ENCODE peak calls at places on chromosomes 16 and 17, in nine cellular contexts. One of them, this sample, is unnamed.

GRCh38 chr17:9432867-9433495 is 142.6 kb downstream of the STX8 start:
- DNase-seq in heart right ventricle: no peak
- DNase-seq in AG09319: no peak
- DNase-seq in lung: no peak
- DNase-seq in pancreas: no peak
- DNase-seq in left lung: no peak
- DNase-seq in neural progenitor cell: no peak
- DNase-seq in lower leg skin: no peak
- DNase-seq in fibroblast of the aortic adventitia: no peak
- DNase-seq in this sample: peak; percentile 10

GRCh38 chr16:88706288-88706964 is at the start of the genes CTU2 and RNF166:
- DNase-seq in left lung: peak; percentile 93
- DNase-seq in lung: peak; percentile 87
- DNase-seq in heart right ventricle: peak; percentile 94
- DNase-seq in neural progenitor cell: peak; percentile 96
- DNase-seq in lower leg skin: peak; percentile 97
- DNase-seq in fibroblast of the aortic adventitia: peak; percentile 81
- DNase-seq in AG09319: peak; percentile 36
- DNase-seq in pancreas: peak; percentile 94
- DNase-seq in this sample: peak; percentile 72

GRCh38 chr17:235831-236640 is 54.6 kb upstream of the DOC2B start:
- DNase-seq in heart right ventricle: no peak
- DNase-seq in neural progenitor cell: no peak
- DNase-seq in lung: no peak
- DNase-seq in left lung: peak; percentile 27
- DNase-seq in lower leg skin: peak; percentile 74
- DNase-seq in pancreas: peak; percentile 18
- DNase-seq in fibroblast of the aortic adventitia: no peak
- DNase-seq in AG09319: no peak
- DNase-seq in this sample: no peak

GRCh38 chr17:13002761-13003453 is 14.9 kb downstream of the ELAC2 start:
- DNase-seq in lower leg skin: peak; percentile 94
- DNase-seq in AG09319: no peak
- DNase-seq in lung: peak; percentile 70
- DNase-seq in heart right ventricle: peak; percentile 77
- DNase-seq in pancreas: peak; percentile 70
- DNase-seq in neural progenitor cell: peak; percentile 87
- DNase-seq in left lung: peak; percentile 62
- DNase-seq in fibroblast of the aortic adventitia: peak; percentile 86
- DNase-seq in this sample: peak; percentile 48

GRCh38 chr17:45073414-45074070 is 12.4 kb downstream of the NMT1 start:
- DNase-seq in pancreas: no peak
- DNase-seq in heart right ventricle: no peak
- DNase-seq in left lung: no peak
- DNase-seq in lower leg skin: no peak
- DNase-seq in AG09319: peak; percentile 95
- DNase-seq in lung: no peak
- DNase-seq in neural progenitor cell: no peak
- DNase-seq in fibroblast of the aortic adventitia: peak; percentile 99
- DNase-seq in this sample: peak; percentile 38

GRCh38 chr16:11105038-11105903 is 150.7 kb downstream of the SOCS1 start:
- DNase-seq in AG09319: peak; percentile 72
- DNase-seq in left lung: no peak
- DNase-seq in pancreas: no peak
- DNase-seq in heart right ventricle: no peak
- DNase-seq in neural progenitor cell: no peak
- DNase-seq in fibroblast of the aortic adventitia: peak; percentile 97
- DNase-seq in lung: peak; percentile 52
- DNase-seq in lower leg skin: no peak
- DNase-seq in this sample: peak; percentile 94

GRCh38 chr16:81485225-81485624 is 40.6 kb downstream of the CMIP start:
- DNase-seq in neural progenitor cell: no peak
- DNase-seq in heart right ventricle: no peak
- DNase-seq in fibroblast of the aortic adventitia: peak; percentile 86
- DNase-seq in lower leg skin: no peak
- DNase-seq in lung: no peak
- DNase-seq in left lung: no peak
- DNase-seq in pancreas: no peak
- DNase-seq in AG09319: no peak
- DNase-seq in this sample: no peak

GRCh38 chr16:8996891-8997290 is 33.2 kb upstream of the USP7 start:
- DNase-seq in lower leg skin: no peak
- DNase-seq in lung: no peak
- DNase-seq in heart right ventricle: no peak
- DNase-seq in pancreas: no peak
- DNase-seq in fibroblast of the aortic adventitia: no peak
- DNase-seq in AG09319: no peak
- DNase-seq in left lung: no peak
- DNase-seq in neural progenitor cell: no peak
- DNase-seq in this sample: no peak

GRCh38 chr16:89093602-89094251 is at the start of gene ACSF3:
- DNase-seq in heart right ventricle: peak; percentile 76
- DNase-seq in AG09319: peak; percentile 5
- DNase-seq in lower leg skin: peak; percentile 90
- DNase-seq in left lung: peak; percentile 54
- DNase-seq in pancreas: peak; percentile 67
- DNase-seq in lung: peak; percentile 56
- DNase-seq in neural progenitor cell: peak; percentile 65
- DNase-seq in fibroblast of the aortic adventitia: peak; percentile 41
- DNase-seq in this sample: peak; percentile 7

GRCh38 chr17:17725853-17726720 is 44.8 kb downstream of the RAI1 start:
- DNase-seq in AG09319: no peak
- DNase-seq in heart right ventricle: no peak
- DNase-seq in lung: no peak
- DNase-seq in fibroblast of the aortic adventitia: no peak
- DNase-seq in lower leg skin: no peak
- DNase-seq in neural progenitor cell: peak; percentile 38
- DNase-seq in left lung: no peak
- DNase-seq in pancreas: no peak
- DNase-seq in this sample: no peak

GRCh38 chr16:4859900-4860255 is 12.6 kb downstream of the UBN1 start:
- DNase-seq in heart right ventricle: no peak
- DNase-seq in fibroblast of the aortic adventitia: no peak
- DNase-seq in lower leg skin: peak; percentile 54
- DNase-seq in AG09319: no peak
- DNase-seq in left lung: no peak
- DNase-seq in lung: no peak
- DNase-seq in pancreas: no peak
- DNase-seq in neural progenitor cell: no peak
- DNase-seq in this sample: no peak

GRCh38 chr17:74659898-74660297 is 36.4 kb upstream of the CD300E start:
- DNase-seq in AG09319: no peak
- DNase-seq in left lung: no peak
- DNase-seq in fibroblast of the aortic adventitia: no peak
- DNase-seq in pancreas: no peak
- DNase-seq in heart right ventricle: no peak
- DNase-seq in lung: no peak
- DNase-seq in neural progenitor cell: no peak
- DNase-seq in lower leg skin: peak; percentile 20
- DNase-seq in this sample: no peak

GRCh38 chr16:74713325-74713724 is 12.7 kb upstream of the MLKL start:
- DNase-seq in neural progenitor cell: no peak
- DNase-seq in lung: no peak
- DNase-seq in pancreas: no peak
- DNase-seq in fibroblast of the aortic adventitia: no peak
- DNase-seq in left lung: no peak
- DNase-seq in heart right ventricle: no peak
- DNase-seq in lower leg skin: no peak
- DNase-seq in AG09319: no peak
- DNase-seq in this sample: no peak

GRCh38 chr16:76639685-76640289 is 362.6 kb downstream of the CNTNAP4 start:
- DNase-seq in AG09319: no peak
- DNase-seq in left lung: no peak
- DNase-seq in lung: no peak
- DNase-seq in heart right ventricle: no peak
- DNase-seq in fibroblast of the aortic adventitia: peak; percentile 7
- DNase-seq in neural progenitor cell: peak; percentile 58
- DNase-seq in lower leg skin: no peak
- DNase-seq in pancreas: no peak
- DNase-seq in this sample: no peak

GRCh38 chr16:88317619-88317977 is 65.2 kb upstream of the ZNF469 start:
- DNase-seq in AG09319: peak; percentile 62
- DNase-seq in left lung: no peak
- DNase-seq in neural progenitor cell: no peak
- DNase-seq in fibroblast of the aortic adventitia: peak; percentile 88
- DNase-seq in lower leg skin: no peak
- DNase-seq in lung: no peak
- DNase-seq in heart right ventricle: no peak
- DNase-seq in pancreas: no peak
- DNase-seq in this sample: peak; percentile 62

GRCh38 chr16:83682858-83683235 is 124.9 kb upstream of the HSBP1 start:
- DNase-seq in pancreas: no peak
- DNase-seq in lung: no peak
- DNase-seq in AG09319: no peak
- DNase-seq in lower leg skin: no peak
- DNase-seq in fibroblast of the aortic adventitia: no peak
- DNase-seq in left lung: no peak
- DNase-seq in heart right ventricle: no peak
- DNase-seq in neural progenitor cell: no peak
- DNase-seq in this sample: no peak

GRCh38 chr16:35176449-35176848 is 1717.0 kb downstream of the TP53TG3F start:
- DNase-seq in lower leg skin: no peak
- DNase-seq in lung: no peak
- DNase-seq in heart right ventricle: peak; percentile 45
- DNase-seq in fibroblast of the aortic adventitia: no peak
- DNase-seq in pancreas: no peak
- DNase-seq in AG09319: no peak
- DNase-seq in neural progenitor cell: no peak
- DNase-seq in left lung: no peak
- DNase-seq in this sample: no peak

GRCh38 chr17:80017226-80018010 is 18.3 kb downstream of the TBC1D16 start:
- DNase-seq in fibroblast of the aortic adventitia: no peak
- DNase-seq in neural progenitor cell: no peak
- DNase-seq in pancreas: no peak
- DNase-seq in AG09319: no peak
- DNase-seq in left lung: no peak
- DNase-seq in lung: no peak
- DNase-seq in heart right ventricle: no peak
- DNase-seq in lower leg skin: no peak
- DNase-seq in this sample: no peak

GRCh38 chr17:18166894-18167293 is 16.7 kb upstream of the ALKBH5 start:
- DNase-seq in lung: no peak
- DNase-seq in AG09319: no peak
- DNase-seq in neural progenitor cell: no peak
- DNase-seq in left lung: no peak
- DNase-seq in pancreas: no peak
- DNase-seq in lower leg skin: no peak
- DNase-seq in fibroblast of the aortic adventitia: peak; percentile 39
- DNase-seq in heart right ventricle: no peak
- DNase-seq in this sample: no peak

GRCh38 chr16:19184823-19185509 is 16.9 kb downstream of the SYT17 start:
- DNase-seq in left lung: no peak
- DNase-seq in lower leg skin: no peak
- DNase-seq in fibroblast of the aortic adventitia: no peak
- DNase-seq in lung: no peak
- DNase-seq in heart right ventricle: no peak
- DNase-seq in pancreas: no peak
- DNase-seq in neural progenitor cell: no peak
- DNase-seq in AG09319: no peak
- DNase-seq in this sample: no peak

GRCh38 chr17:71985111-71986039 is 135.4 kb upstream of the SOX9 start:
- DNase-seq in lower leg skin: no peak
- DNase-seq in heart right ventricle: no peak
- DNase-seq in left lung: no peak
- DNase-seq in fibroblast of the aortic adventitia: no peak
- DNase-seq in pancreas: no peak
- DNase-seq in lung: no peak
- DNase-seq in neural progenitor cell: no peak
- DNase-seq in AG09319: no peak
- DNase-seq in this sample: no peak

GRCh38 chr16:12337776-12338655 is 361.5 kb downstream of the SNX29 start:
- DNase-seq in pancreas: no peak
- DNase-seq in lower leg skin: no peak
- DNase-seq in fibroblast of the aortic adventitia: no peak
- DNase-seq in lung: no peak
- DNase-seq in AG09319: no peak
- DNase-seq in neural progenitor cell: no peak
- DNase-seq in left lung: no peak
- DNase-seq in heart right ventricle: no peak
- DNase-seq in this sample: no peak

GRCh38 chr17:4950757-4951204 is at the start of gene ENO3:
- DNase-seq in lower leg skin: no peak
- DNase-seq in pancreas: peak; percentile 74
- DNase-seq in neural progenitor cell: peak; percentile 78
- DNase-seq in left lung: no peak
- DNase-seq in fibroblast of the aortic adventitia: no peak
- DNase-seq in heart right ventricle: peak; percentile 64
- DNase-seq in AG09319: no peak
- DNase-seq in lung: no peak
- DNase-seq in this sample: no peak

GRCh38 chr17:38402897-38403296 is 25.4 kb upstream of the ARHGAP23 start:
- DNase-seq in neural progenitor cell: no peak
- DNase-seq in left lung: no peak
- DNase-seq in heart right ventricle: no peak
- DNase-seq in fibroblast of the aortic adventitia: no peak
- DNase-seq in pancreas: no peak
- DNase-seq in AG09319: no peak
- DNase-seq in lung: no peak
- DNase-seq in lower leg skin: no peak
- DNase-seq in this sample: no peak
- TF ChIP-seq CTCF in neural progenitor cell: peak; percentile 17
- TF ChIP-seq CTCF in left lung: no peak
- TF ChIP-seq CTCF in heart right ventricle: no peak
- TF ChIP-seq CTCF in fibroblast of the aortic adventitia: no peak
- TF ChIP-seq CTCF in pancreas: no peak
- TF ChIP-seq CTCF in AG09319: no peak
- TF ChIP-seq CTCF in lung: no peak
- TF ChIP-seq CTCF in lower leg skin: no peak
- TF ChIP-seq CTCF in this sample: peak; percentile 25

GRCh38 chr16:2785101-2785991 is 2.0 kb downstream of the PRSS33 start:
- DNase-seq in pancreas: no peak
- DNase-seq in lung: no peak
- DNase-seq in AG09319: no peak
- DNase-seq in left lung: peak; percentile 31
- DNase-seq in heart right ventricle: no peak
- DNase-seq in lower leg skin: no peak
- DNase-seq in neural progenitor cell: no peak
- DNase-seq in fibroblast of the aortic adventitia: no peak
- DNase-seq in this sample: no peak
- TF ChIP-seq CTCF in pancreas: no peak
- TF ChIP-seq CTCF in lung: no peak
- TF ChIP-seq CTCF in AG09319: no peak
- TF ChIP-seq CTCF in left lung: no peak
- TF ChIP-seq CTCF in heart right ventricle: no peak
- TF ChIP-seq CTCF in lower leg skin: no peak
- TF ChIP-seq CTCF in neural progenitor cell: peak; percentile 13
- TF ChIP-seq CTCF in fibroblast of the aortic adventitia: peak; percentile 13
- TF ChIP-seq CTCF in this sample: peak; percentile 35

GRCh38 chr17:33299115-33299514 is 6.0 kb upstream of the ASIC2 start:
- DNase-seq in pancreas: no peak
- DNase-seq in left lung: no peak
- DNase-seq in fibroblast of the aortic adventitia: no peak
- DNase-seq in lung: no peak
- DNase-seq in neural progenitor cell: no peak
- DNase-seq in AG09319: no peak
- DNase-seq in lower leg skin: peak; percentile 26
- DNase-seq in heart right ventricle: no peak
- DNase-seq in this sample: no peak
- TF ChIP-seq CTCF in pancreas: no peak
- TF ChIP-seq CTCF in left lung: no peak
- TF ChIP-seq CTCF in fibroblast of the aortic adventitia: no peak
- TF ChIP-seq CTCF in lung: no peak
- TF ChIP-seq CTCF in neural progenitor cell: no peak
- TF ChIP-seq CTCF in AG09319: no peak
- TF ChIP-seq CTCF in lower leg skin: no peak
- TF ChIP-seq CTCF in heart right ventricle: no peak
- TF ChIP-seq CTCF in this sample: no peak

GRCh38 chr16:3095869-3096268 is 3.2 kb downstream of the ZSCAN10 start:
- DNase-seq in AG09319: no peak
- DNase-seq in left lung: peak; percentile 64
- DNase-seq in pancreas: no peak
- DNase-seq in neural progenitor cell: no peak
- DNase-seq in lung: no peak
- DNase-seq in lower leg skin: no peak
- DNase-seq in fibroblast of the aortic adventitia: no peak
- DNase-seq in heart right ventricle: no peak
- DNase-seq in this sample: no peak
- TF ChIP-seq CTCF in AG09319: peak; percentile 21
- TF ChIP-seq CTCF in left lung: peak; percentile 11
- TF ChIP-seq CTCF in pancreas: no peak
- TF ChIP-seq CTCF in neural progenitor cell: no peak
- TF ChIP-seq CTCF in lung: no peak
- TF ChIP-seq CTCF in lower leg skin: no peak
- TF ChIP-seq CTCF in fibroblast of the aortic adventitia: peak; percentile 36
- TF ChIP-seq CTCF in heart right ventricle: no peak
- TF ChIP-seq CTCF in this sample: peak; percentile 57

This sample was measured in HFFc6.